ENCODE peak calls at places on chromosomes 13 and 19, in four cellular contexts. S, D, N and C are unnamed samples.
A peak's percentile ranks its signal among the peaks of the same experiment; 100 is the strongest.

GRCh38 chr19:45101796-45102195 is 8.8 kb downstream of the PPP1R37 start:
- DNase-seq in S (no peak), D (no peak), N (no peak), C (no peak)

GRCh38 chr13:33276581-33276980 is 9.0 kb downstream of the STARD13 start:
- DNase-seq in S (no peak), D (no peak), N (no peak), C (no peak)

GRCh38 chr19:33723512-33723911 is 73.2 kb upstream of the KCTD15 start:
- DNase-seq in S (no peak), D (no peak), N (no peak), C (no peak)

GRCh38 chr13:51647067-51647466 is 62.8 kb downstream of the WDFY2 start:
- DNase-seq in S (no peak), D (no peak), N (no peak), C (no peak)

GRCh38 chr19:55549500-55550320 is 4.4 kb upstream of the SBK3 start:
- DNase-seq in S (peak; percentile 88), D (peak; percentile 88), N (no peak), C (no peak)

GRCh38 chr13:114099918-114100445 is 32.4 kb downstream of the RASA3 start:
- DNase-seq in S (peak; percentile 40), D (peak; percentile 87), N (no peak), C (no peak)

GRCh38 chr13:110887955-110888333 is 26.9 kb downstream of the ANKRD10 start:
- DNase-seq in S (no peak), D (peak; percentile 37), N (no peak), C (no peak)

GRCh38 chr13:38743499-38743898 is 56.6 kb downstream of the FREM2 start:
- DNase-seq in S (no peak), D (peak; percentile 55), N (no peak), C (no peak)

GRCh38 chr13:27619711-27620376 is 485 bp downstream of the LNX2 start:
- DNase-seq in S (peak; percentile 46), D (no peak), N (peak; percentile 38), C (no peak)

GRCh38 chr13:26604784-26605183 is 47.3 kb downstream of the WASF3 start:
- DNase-seq in S (no peak), D (no peak), N (peak; percentile 62), C (no peak)

GRCh38 chr13:51997641-51998330 is 13.5 kb downstream of the ATP7B start:
- DNase-seq in S (no peak), D (peak; percentile 56), N (no peak), C (no peak)

GRCh38 chr13:30581582-30581981 is 36.1 kb upstream of the USPL1 start:
- DNase-seq in S (peak; percentile 21), D (peak; percentile 49), N (no peak), C (no peak)

GRCh38 chr13:113546571-113547247 is 37.8 kb upstream of the TFDP1 start:
- DNase-seq in S (no peak), D (no peak), N (peak; percentile 58), C (no peak)